ENCODE peak calls at places on chromosome 12, in five cellular contexts. K is K562, C is IMR-90, I is A549, E is HepG2. Q is an unnamed sample.
A peak's percentile ranks its signal among the peaks of the same experiment; 100 is the strongest.

GRCh38 chr12:26767116-26767515 is 65.9 kb downstream of the ITPR2 start:
- DNase-seq in K (no peak), C (no peak), I (no peak), E (peak; percentile 67), Q (no peak)

GRCh38 chr12:29240441-29240840 is 91.4 kb downstream of the FAR2 start:
- DNase-seq in K (no peak), C (no peak), I (no peak), E (no peak), Q (no peak)

GRCh38 chr12:52285172-52285745 is 6.1 kb downstream of the KRT81 start:
- DNase-seq in K (no peak), C (peak; percentile 19), I (peak; percentile 84), E (no peak), Q (no peak)

GRCh38 chr12:57983150-57983857 is 41.9 kb downstream of the ATP23 start:
- DNase-seq in K (no peak), C (peak; percentile 67), I (peak; percentile 68), E (peak; percentile 12), Q (no peak)

GRCh38 chr12:69024413-69024812 is 91.4 kb upstream of the CPM start:
- DNase-seq in K (no peak), C (no peak), I (peak; percentile 77), E (no peak), Q (no peak)

GRCh38 chr12:26869908-26870459 is 37.0 kb upstream of the ITPR2 start:
- DNase-seq in K (no peak), C (no peak), I (no peak), E (no peak), Q (no peak)

GRCh38 chr12:26052652-26053051 is 72.2 kb downstream of the BHLHE41 start:
- DNase-seq in K (no peak), C (no peak), I (no peak), E (no peak), Q (no peak)

GRCh38 chr12:38141239-38141638 is 175.3 kb upstream of the ALG10B start:
- DNase-seq in K (no peak), C (no peak), I (no peak), E (no peak), Q (no peak)

GRCh38 chr12:103736572-103736971 is 104.5 kb downstream of the NT5DC3 start:
- DNase-seq in K (no peak), C (no peak), I (no peak), E (no peak), Q (no peak)

GRCh38 chr12:79929065-79929464 is 5.8 kb downstream of the PPP1R12A start:
- DNase-seq in K (no peak), C (no peak), I (no peak), E (no peak), Q (no peak)

GRCh38 chr12:79454338-79454777 is 236.4 kb downstream of the PAWR start:
- DNase-seq in K (no peak), C (peak; percentile 78), I (no peak), E (peak; percentile 26), Q (no peak)

GRCh38 chr12:101564912-101565311 is 29.9 kb upstream of the MYBPC1 start:
- DNase-seq in K (peak; percentile 22), C (no peak), I (peak; percentile 31), E (no peak), Q (no peak)

GRCh38 chr12:100830003-100830795 is 35.6 kb downstream of the ANO4 start:
- DNase-seq in K (no peak), C (no peak), I (no peak), E (no peak), Q (no peak)

GRCh38 chr12:122244565-122245371 is 18.9 kb upstream of the DIABLO start:
- DNase-seq in K (no peak), C (no peak), I (no peak), E (no peak), Q (no peak)

GRCh38 chr12:75120202-75120774 is 89.4 kb downstream of the KCNC2 start:
- DNase-seq in K (no peak), C (no peak), I (no peak), E (no peak), Q (no peak)

GRCh38 chr12:115233891-115234543 is 550.0 kb upstream of the TBX3 start:
- DNase-seq in K (no peak), C (no peak), I (no peak), E (no peak), Q (no peak)

GRCh38 chr12:2970744-2971143 is 11.5 kb downstream of the TEAD4 start:
- DNase-seq in K (no peak), C (no peak), I (peak; percentile 50), E (no peak), Q (no peak)

GRCh38 chr12:98561846-98562245 is 31.6 kb upstream of the SLC25A3 start:
- DNase-seq in K (no peak), C (no peak), I (no peak), E (no peak), Q (no peak)

GRCh38 chr12:24966951-24967564 is 18.2 kb upstream of the BCAT1 start:
- DNase-seq in K (no peak), C (no peak), I (no peak), E (no peak), Q (no peak)

GRCh38 chr12:116717466-116718457 is 20.1 kb downstream of the SPRING1 start:
- DNase-seq in K (no peak), C (peak; percentile 56), I (no peak), E (no peak), Q (no peak)

GRCh38 chr12:66210840-66211239 is 21.8 kb downstream of the IRAK3 start:
- DNase-seq in K (no peak), C (no peak), I (no peak), E (no peak), Q (no peak)

GRCh38 chr12:97575792-97576191 is 113.2 kb downstream of the RMST start:
- DNase-seq in K (no peak), C (no peak), I (no peak), E (peak; percentile 43), Q (no peak)

GRCh38 chr12:113333877-113334785 is 778 bp downstream of the SLC8B1 start:
- DNase-seq in K (no peak), C (no peak), I (no peak), E (no peak), Q (no peak)

GRCh38 chr12:51219345-51219744 is 1.5 kb upstream of the POU6F1 start:
- DNase-seq in K (no peak), C (no peak), I (no peak), E (peak; percentile 57), Q (no peak)

GRCh38 chr12:38915783-38916182 is 10.4 kb upstream of the CPNE8 start:
- DNase-seq in K (no peak), C (no peak), I (no peak), E (no peak), Q (no peak)

GRCh38 chr12:76219806-76220205 is 128.4 kb downstream of the BBS10 start:
- DNase-seq in K (no peak), C (no peak), I (no peak), E (peak; percentile 24), Q (no peak)

DNA sequence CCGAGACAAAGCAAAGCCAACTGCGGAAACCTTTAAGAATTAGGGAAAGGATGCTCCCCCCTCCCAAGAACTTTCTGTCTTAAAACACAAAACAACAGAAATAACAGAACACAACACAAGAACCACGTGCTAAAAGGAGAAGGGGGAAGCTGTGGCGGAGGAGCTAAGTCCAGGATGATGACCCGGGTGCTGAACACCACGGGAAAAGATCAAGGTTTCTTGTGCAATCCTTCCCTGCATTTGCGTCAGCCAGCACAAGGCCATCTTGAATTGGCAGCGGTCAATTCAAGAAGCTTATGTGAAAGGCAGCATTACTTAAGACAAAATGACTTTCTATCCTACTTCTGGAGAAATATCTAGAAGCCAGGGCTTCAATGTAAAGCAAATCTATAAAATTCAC is 11.0 kb upstream of the CREBL2 start:
- DNase-seq in K (no peak), C (no peak), I (peak; percentile 36), E (peak; percentile 24), Q (no peak)
- TF ChIP-seq MAFK in K (no peak), C (no peak), I (no peak), E (no peak), Q (no peak)

DNA sequence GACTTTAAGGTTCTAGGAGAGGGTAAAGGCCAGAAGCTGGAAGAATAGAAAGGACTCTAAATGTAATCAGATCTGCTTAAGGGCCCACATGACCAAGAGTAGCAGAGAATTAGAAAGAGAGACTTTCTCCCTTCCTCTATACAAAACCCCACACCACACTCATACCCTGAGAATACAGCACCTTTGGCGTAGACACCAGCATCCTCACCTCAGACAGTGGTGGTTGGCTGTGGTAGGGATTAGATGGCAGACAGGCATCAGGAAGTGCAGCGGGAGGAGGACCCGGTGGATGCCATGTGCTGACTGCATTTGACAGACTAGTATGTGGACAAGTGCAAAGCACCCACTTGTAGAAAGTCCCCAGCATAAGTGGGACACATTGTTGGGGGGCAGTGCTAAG is 98.3 kb upstream of the AMIGO2 start:
- DNase-seq in K (no peak), C (no peak), I (no peak), E (no peak), Q (no peak)
- H3K4me3 ChIP-seq in K (no peak overlapping the region), C (no peak overlapping the region), I (no peak overlapping the region), E (no peak overlapping the region), Q (no peak overlapping the region)

DNA sequence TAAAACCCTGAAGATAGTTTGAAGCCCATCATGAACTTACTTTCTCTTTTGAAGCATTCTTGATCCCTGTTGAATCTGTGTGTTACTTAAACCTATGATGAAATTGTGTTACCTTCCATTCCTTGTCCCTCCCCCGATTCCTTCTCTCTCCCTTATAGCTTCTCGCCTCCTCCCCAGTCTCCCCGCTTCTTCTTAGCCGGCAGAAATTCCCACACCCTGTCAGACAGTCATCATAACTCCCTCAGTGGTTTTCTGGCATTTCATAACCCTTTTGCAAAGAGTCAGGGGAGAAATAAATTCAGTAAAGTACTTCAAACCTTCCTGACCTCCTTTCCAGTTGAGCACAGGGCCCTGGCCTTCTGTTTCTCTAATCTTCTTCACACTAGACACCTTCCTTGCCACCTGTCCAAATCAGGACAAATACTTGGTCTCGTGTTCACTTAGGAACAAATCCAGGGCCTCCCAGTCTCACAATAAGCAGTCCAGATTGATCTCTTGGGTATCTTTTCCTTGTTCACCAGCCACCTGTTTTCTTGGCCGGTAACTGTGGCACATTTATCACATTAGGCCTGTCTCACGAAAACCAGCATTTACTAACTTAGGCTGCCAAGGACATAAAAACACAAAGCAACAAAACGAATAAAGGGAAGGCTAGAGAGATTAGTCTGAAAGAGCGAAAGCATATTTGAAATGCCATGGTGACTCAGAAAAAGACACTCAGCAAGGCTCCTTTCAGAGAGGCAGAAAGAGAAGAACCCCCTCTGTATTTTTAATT is 355.9 kb downstream of the TMTC2 start:
- DNase-seq in K (no peak), C (no peak), I (no peak), E (no peak), Q (no peak)
- TF ChIP-seq MAFK in K (no peak), C (no peak), I (no peak), E (no peak), Q (no peak)

GRCh38 chr12:10363665-10363921 is 26.2 kb downstream of the KLRK1 start:
- DNase-seq in K (no peak), C (no peak), I (no peak), E (no peak), Q (no peak)

GRCh38 chr12:10362828-10363664 is 26.8 kb downstream of the KLRK1 start:
- DNase-seq in K (no peak), C (no peak), I (no peak), E (no peak), Q (no peak)

GRCh38 chr12:10361084-10361483 is 28.8 kb downstream of the KLRK1 start:
- DNase-seq in K (no peak), C (no peak), I (no peak), E (no peak), Q (peak; percentile 29)

GRCh38 chr12:10362325-10362724 is 27.5 kb downstream of the KLRK1 start:
- DNase-seq in K (no peak), C (no peak), I (no peak), E (no peak), Q (no peak)

DNA sequence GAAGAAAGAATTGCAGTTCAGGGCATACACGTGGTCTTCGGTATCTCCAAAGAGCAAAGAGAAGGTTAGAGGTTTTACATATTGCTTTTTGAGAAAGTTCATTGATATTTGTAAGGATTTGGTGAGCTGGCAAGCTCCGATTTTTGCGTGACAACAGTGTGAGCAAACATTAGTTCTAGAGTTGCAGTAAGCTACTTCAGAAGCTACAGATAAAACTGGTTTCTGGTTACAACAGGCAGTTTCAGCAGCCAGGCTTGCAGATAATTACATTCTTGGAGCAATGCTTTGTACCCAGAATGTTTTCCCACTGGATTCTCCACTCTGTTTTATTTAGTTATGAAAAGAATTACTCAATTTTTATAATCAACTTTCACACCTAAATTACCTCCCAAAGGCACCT is 28.2 kb downstream of the KLRK1 start:
- DNase-seq in K (no peak), C (peak; percentile 78), I (no peak), E (peak; percentile 10), Q (no peak)
- H3K4me3 ChIP-seq in K (no peak overlapping the region), C (no peak overlapping the region), I (no peak overlapping the region), E (no peak overlapping the region), Q (no peak overlapping the region)

Q was measured in H1.